ENCODE peak calls at places on chromosomes 4 and X, in seven cellular contexts. P is SK-N-SH, R is HCT116, M is HepG2, G is GM12878, W is H1, D is K562. N is an unnamed sample.

GRCh38 chr4:98573791-98574190 is 84.6 kb downstream of the TSPAN5 start:
- DNase-seq in P (no peak), R (no peak), M (no peak), G (no peak), W (no peak), D (no peak), N (peak; percentile 91)

GRCh38 chr4:179624768-179625181 is 2182.5 kb upstream of the AGA start:
- DNase-seq in P (no peak), R (no peak), M (no peak), G (no peak), W (no peak), D (peak; percentile 1), N (no peak)

GRCh38 chr4:654526-654845 is 19.6 kb downstream of the ATP5ME start:
- DNase-seq in P (no peak), R (no peak), M (no peak), G (no peak), W (no peak), D (no peak), N (no peak)

GRCh38 chr4:165294907-165295306 is 32.6 kb upstream of the MSMO1 start:
- DNase-seq in P (no peak), R (no peak), M (no peak), G (peak; percentile 25), W (no peak), D (no peak), N (no peak)

GRCh38 chrX:23857935-23858334 is 49.8 kb downstream of the APOO start:
- DNase-seq in P (no peak), R (no peak), M (no peak), G (no peak), W (no peak), D (no peak), N (no peak)

GRCh38 chr4:6917445-6918241 is 8.0 kb downstream of the TBC1D14 start:
- DNase-seq in P (peak; percentile 56), R (peak; percentile 79), M (peak; percentile 95), G (no peak), W (no peak), D (peak; percentile 92), N (peak; percentile 65)

GRCh38 chrX:65697173-65697572 is 29.7 kb downstream of the MSN start:
- DNase-seq in P (no peak), R (no peak), M (no peak), G (no peak), W (no peak), D (no peak), N (no peak)

GRCh38 chrX:133468081-133468480 is 52.8 kb upstream of the GPC4 start:
- DNase-seq in P (no peak), R (no peak), M (no peak), G (no peak), W (no peak), D (no peak), N (no peak)

GRCh38 chr4:83569967-83570366 is 34.1 kb downstream of the GPAT3 start:
- DNase-seq in P (no peak), R (no peak), M (no peak), G (no peak), W (no peak), D (no peak), N (peak; percentile 57)

GRCh38 chr4:37661643-37662221 is 24.4 kb downstream of the RELL1 start:
- DNase-seq in P (no peak), R (no peak), M (no peak), G (no peak), W (no peak), D (no peak), N (no peak)

GRCh38 chr4:150007512-150007911 is 70.7 kb upstream of the DCLK2 start:
- DNase-seq in P (no peak), R (peak; percentile 13), M (no peak), G (no peak), W (no peak), D (no peak), N (no peak)

GRCh38 chr4:77044458-77045124 is 31.2 kb downstream of the CCNI start:
- DNase-seq in P (no peak), R (no peak), M (peak; percentile 9), G (peak; percentile 8), W (no peak), D (peak; percentile 44), N (peak; percentile 33)

GRCh38 chrX:24168807-24169206 is 19.3 kb downstream of the ZFX start:
- DNase-seq in P (no peak), R (no peak), M (no peak), G (peak; percentile 43), W (no peak), D (no peak), N (no peak)

GRCh38 chr4:126440297-126440696 is 1125.5 kb downstream of the FAT4 start:
- DNase-seq in P (no peak), R (no peak), M (no peak), G (no peak), W (no peak), D (no peak), N (no peak)

GRCh38 chr4:6546681-6547447 is 28.1 kb upstream of the MAN2B2 start:
- DNase-seq in P (peak; percentile 85), R (peak; percentile 57), M (peak; percentile 59), G (no peak), W (peak; percentile 69), D (peak; percentile 84), N (peak; percentile 54)

GRCh38 chrX:120781416-120781815 is 94.2 kb downstream of the CT47B1 start:
- DNase-seq in P (no peak), R (no peak), M (no peak), G (no peak), W (no peak), D (no peak), N (no peak)

GRCh38 chr4:188704288-188704687 is 565.0 kb downstream of the TRIML1 start:
- DNase-seq in P (no peak), R (no peak), M (no peak), G (no peak), W (no peak), D (no peak), N (no peak)

GRCh38 chr4:188701952-188702351 is 562.7 kb downstream of the TRIML1 start:
- DNase-seq in P (no peak), R (no peak), M (no peak), G (no peak), W (no peak), D (no peak), N (no peak)

DNA sequence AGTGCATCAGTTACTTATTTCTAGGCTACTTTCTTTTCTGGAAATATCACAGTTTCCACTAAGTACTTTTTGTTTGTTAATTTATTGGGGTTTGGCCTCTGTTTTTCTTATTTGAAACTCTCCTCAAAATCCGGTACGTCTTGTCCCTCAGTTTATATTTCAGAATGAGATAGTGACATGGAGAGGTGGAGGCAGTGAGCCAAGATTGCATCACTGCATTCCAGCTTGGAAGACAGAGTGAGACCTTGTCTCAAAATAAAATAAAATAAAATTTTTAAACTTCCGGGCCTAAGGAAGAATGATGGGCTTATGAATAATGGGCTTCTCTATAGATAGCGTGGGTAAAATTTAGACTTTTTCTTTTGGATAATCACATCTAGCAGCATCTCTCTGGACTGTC is 567.8 kb downstream of the TRIML1 start:
- DNase-seq in P (no peak), R (no peak), M (no peak), G (no peak), W (no peak), D (no peak), N (no peak)
- TF ChIP-seq JUND in P (no peak), R (no peak), M (no peak), G (no peak), W (no peak), D (no peak), N (no peak)

GRCh38 chr4:4721636-4722035 is 137.8 kb upstream of the MSX1 start:
- DNase-seq in P (no peak), R (no peak), M (no peak), G (no peak), W (no peak), D (no peak), N (no peak)

GRCh38 chr4:4730214-4730613 is 129.3 kb upstream of the MSX1 start:
- DNase-seq in P (no peak), R (no peak), M (no peak), G (no peak), W (no peak), D (no peak), N (no peak)

GRCh38 chr4:4727536-4727935 is 131.9 kb upstream of the MSX1 start:
- DNase-seq in P (no peak), R (no peak), M (no peak), G (no peak), W (no peak), D (no peak), N (no peak)

GRCh38 chr4:4720671-4721070 is 138.8 kb upstream of the MSX1 start:
- DNase-seq in P (no peak), R (no peak), M (no peak), G (no peak), W (no peak), D (no peak), N (no peak)

DNA sequence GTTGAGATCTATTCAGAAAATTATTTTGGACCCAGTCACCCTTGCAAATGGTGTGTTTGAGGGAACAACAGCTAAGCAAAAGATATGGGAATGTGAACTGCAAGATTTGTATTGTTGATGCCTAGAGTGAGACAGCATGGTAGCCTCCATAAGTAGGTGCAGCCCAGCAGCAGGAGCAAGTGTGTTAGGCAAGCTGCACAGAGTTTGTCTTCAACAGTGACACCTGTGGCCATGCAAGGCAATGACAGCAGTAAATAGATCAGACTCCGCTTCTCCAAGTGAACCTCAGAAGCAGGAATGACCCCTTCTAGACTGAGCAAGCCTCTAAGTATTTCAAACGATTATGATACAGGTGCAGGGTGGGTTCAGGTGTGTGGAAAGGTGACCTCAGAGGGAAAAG is 133.4 kb upstream of the MSX1 start:
- DNase-seq in P (no peak), R (peak; percentile 34), M (no peak), G (no peak), W (no peak), D (peak; percentile 14), N (no peak)
- TF ChIP-seq JUND in P (no peak), R (no peak), M (no peak), G (no peak), W (no peak), D (no peak), N (no peak)

GRCh38 chr4:123110685-123111084 is 188.3 kb upstream of the NUDT6 start:
- DNase-seq in P (no peak), R (no peak), M (no peak), G (no peak), W (no peak), D (no peak), N (no peak)
- TF ChIP-seq JUND in P (no peak), R (no peak), M (no peak), G (no peak), W (no peak), D (no peak), N (no peak)

DNA sequence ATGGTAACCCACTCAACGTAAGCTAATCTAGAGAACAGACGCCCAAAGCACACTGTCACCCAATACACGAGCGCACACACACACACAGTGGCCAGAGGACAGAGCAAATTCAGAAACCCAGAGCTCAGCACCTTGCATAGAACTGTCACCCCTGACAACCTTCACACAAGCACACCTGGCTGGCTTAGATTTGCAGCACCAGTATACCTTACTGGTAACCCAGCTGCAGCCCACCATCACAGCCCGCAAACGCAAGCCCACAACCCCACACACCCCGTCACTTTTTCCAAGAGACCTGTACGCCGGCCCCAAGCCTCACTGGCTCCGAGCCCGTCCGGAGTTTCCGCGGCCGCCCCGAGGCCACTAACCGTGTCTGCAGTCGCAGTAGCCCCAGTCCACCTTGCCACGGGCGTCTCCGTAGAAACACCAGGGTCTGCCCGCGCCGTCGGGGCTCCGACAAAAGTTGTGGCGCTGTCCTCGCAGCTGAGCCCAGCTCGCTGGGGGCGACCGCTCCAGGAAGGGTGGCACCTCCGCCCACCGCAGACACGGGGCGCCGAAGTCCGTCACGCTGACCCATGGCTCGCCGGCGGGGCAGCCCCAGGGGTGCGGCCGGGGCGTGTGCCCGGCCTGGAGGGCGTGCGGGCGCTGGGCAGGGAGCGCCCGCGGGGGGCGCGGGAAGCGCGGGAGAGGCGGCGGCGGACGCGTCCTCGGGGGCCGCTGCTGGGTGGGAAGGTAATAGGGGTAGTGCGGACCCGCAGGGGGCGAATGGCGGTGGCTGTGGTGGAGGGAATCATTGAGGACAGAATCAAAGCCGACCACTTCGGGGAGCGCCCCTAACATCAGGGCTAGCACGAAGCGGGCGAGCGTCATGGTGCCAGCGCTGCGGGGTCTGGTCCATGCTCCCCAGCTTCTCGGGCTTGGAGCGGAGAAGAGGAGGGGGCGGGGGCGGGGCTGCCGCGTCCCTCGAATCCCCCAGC is 664 bp downstream of the PRSS12 start:
- DNase-seq in P (peak; percentile 65), R (peak; percentile 48), M (peak; percentile 4), G (no peak), W (peak; percentile 71), D (no peak), N (peak; percentile 37)
- TF ChIP-seq JUND in P (no peak), R (no peak), M (no peak), G (no peak), W (no peak), D (no peak), N (no peak)